ENCODE peak calls at places on chromosomes 7 and 10, in ten cellular contexts. One of them, this sample, is unnamed.
A peak's percentile ranks its signal among the peaks of the same experiment; 100 is the strongest.

GRCh38 chr10:10044959-10045764 is 972.5 kb upstream of the CELF2 start:
- DNase-seq in mammary epithelial cell: no peak
- DNase-seq in PC-3: no peak
- DNase-seq in HCT116: no peak
- DNase-seq in neural progenitor cell: no peak
- DNase-seq in K562: no peak
- DNase-seq in NT2/D1: no peak
- DNase-seq in adipocyte: no peak
- DNase-seq in fibroblast of lung: no peak
- DNase-seq in SK-N-MC: no peak
- DNase-seq in this sample: no peak

GRCh38 chr7:19470031-19470430 is 238.8 kb downstream of the POLR1F start:
- DNase-seq in HCT116: no peak
- DNase-seq in NT2/D1: no peak
- DNase-seq in neural progenitor cell: no peak
- DNase-seq in fibroblast of lung: no peak
- DNase-seq in adipocyte: peak; percentile 24
- DNase-seq in PC-3: no peak
- DNase-seq in K562: no peak
- DNase-seq in mammary epithelial cell: no peak
- DNase-seq in SK-N-MC: no peak
- DNase-seq in this sample: no peak

GRCh38 chr10:92094960-92095359 is 171.4 kb downstream of the BTAF1 start:
- DNase-seq in NT2/D1: no peak
- DNase-seq in PC-3: no peak
- DNase-seq in adipocyte: no peak
- DNase-seq in mammary epithelial cell: no peak
- DNase-seq in fibroblast of lung: no peak
- DNase-seq in K562: no peak
- DNase-seq in HCT116: no peak
- DNase-seq in neural progenitor cell: peak; percentile 3
- DNase-seq in SK-N-MC: no peak
- DNase-seq in this sample: no peak

GRCh38 chr10:6647811-6648526 is 67.9 kb upstream of the PRKCQ start:
- DNase-seq in PC-3: peak; percentile 29
- DNase-seq in SK-N-MC: no peak
- DNase-seq in K562: peak; percentile 72
- DNase-seq in adipocyte: peak; percentile 9
- DNase-seq in NT2/D1: peak; percentile 32
- DNase-seq in mammary epithelial cell: peak; percentile 43
- DNase-seq in neural progenitor cell: peak; percentile 82
- DNase-seq in fibroblast of lung: peak; percentile 14
- DNase-seq in HCT116: peak; percentile 22
- DNase-seq in this sample: peak; percentile 39

GRCh38 chr7:80294321-80294720 is 159.7 kb downstream of the GNAI1 start:
- DNase-seq in SK-N-MC: no peak
- DNase-seq in HCT116: no peak
- DNase-seq in PC-3: no peak
- DNase-seq in mammary epithelial cell: peak; percentile 27
- DNase-seq in K562: no peak
- DNase-seq in adipocyte: peak; percentile 21
- DNase-seq in fibroblast of lung: peak; percentile 66
- DNase-seq in NT2/D1: no peak
- DNase-seq in neural progenitor cell: no peak
- DNase-seq in this sample: no peak

GRCh38 chr10:78630944-78631838 is 437.6 kb upstream of the ZMIZ1 start:
- DNase-seq in adipocyte: no peak
- DNase-seq in mammary epithelial cell: no peak
- DNase-seq in PC-3: no peak
- DNase-seq in K562: no peak
- DNase-seq in SK-N-MC: no peak
- DNase-seq in fibroblast of lung: peak; percentile 84
- DNase-seq in NT2/D1: no peak
- DNase-seq in neural progenitor cell: no peak
- DNase-seq in HCT116: no peak
- DNase-seq in this sample: no peak

GRCh38 chr10:56505555-56505954 is 144.5 kb upstream of the ZWINT start:
- DNase-seq in SK-N-MC: no peak
- DNase-seq in K562: no peak
- DNase-seq in fibroblast of lung: no peak
- DNase-seq in PC-3: no peak
- DNase-seq in neural progenitor cell: no peak
- DNase-seq in mammary epithelial cell: no peak
- DNase-seq in HCT116: no peak
- DNase-seq in adipocyte: no peak
- DNase-seq in NT2/D1: no peak
- DNase-seq in this sample: no peak

GRCh38 chr10:130477360-130477759 is 341.2 kb downstream of the GLRX3 start:
- DNase-seq in NT2/D1: no peak
- DNase-seq in SK-N-MC: no peak
- DNase-seq in neural progenitor cell: no peak
- DNase-seq in HCT116: no peak
- DNase-seq in mammary epithelial cell: no peak
- DNase-seq in PC-3: no peak
- DNase-seq in K562: no peak
- DNase-seq in adipocyte: no peak
- DNase-seq in fibroblast of lung: no peak
- DNase-seq in this sample: no peak

DNA sequence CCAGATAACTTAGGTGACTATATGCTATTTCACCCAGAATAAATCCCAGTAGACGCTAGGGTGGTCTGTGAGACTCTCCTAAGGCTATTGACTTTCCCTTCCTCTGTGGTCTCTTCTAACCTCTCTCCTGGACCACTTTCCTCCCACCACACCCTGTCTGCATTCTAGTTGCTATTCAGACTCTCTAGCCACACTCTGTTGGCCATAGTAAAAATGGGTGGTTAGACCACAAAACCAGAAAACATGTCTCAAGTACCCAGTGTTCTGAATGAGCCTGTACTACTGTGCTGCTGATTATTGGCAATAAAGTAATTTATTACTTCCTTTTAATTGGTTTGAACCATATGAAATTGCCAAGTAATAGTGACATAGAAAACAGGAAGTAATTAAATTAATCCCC is 240.8 kb downstream of the KIF20B start:
- DNase-seq in PC-3: no peak
- DNase-seq in adipocyte: no peak
- DNase-seq in SK-N-MC: no peak
- DNase-seq in neural progenitor cell: no peak
- DNase-seq in K562: no peak
- DNase-seq in HCT116: no peak
- DNase-seq in fibroblast of lung: peak; percentile 50
- DNase-seq in mammary epithelial cell: peak; percentile 43
- DNase-seq in NT2/D1: no peak
- DNase-seq in this sample: no peak
- H3K4me3 ChIP-seq in PC-3: no peak overlapping the region
- H3K4me3 ChIP-seq in adipocyte: no peak overlapping the region
- H3K4me3 ChIP-seq in SK-N-MC: no peak overlapping the region
- H3K4me3 ChIP-seq in neural progenitor cell: no peak overlapping the region
- H3K4me3 ChIP-seq in K562: no peak overlapping the region
- H3K4me3 ChIP-seq in HCT116: no peak overlapping the region
- H3K4me3 ChIP-seq in fibroblast of lung: no peak overlapping the region
- H3K4me3 ChIP-seq in mammary epithelial cell: no peak overlapping the region
- H3K4me3 ChIP-seq in NT2/D1: no peak overlapping the region
- H3K4me3 ChIP-seq in this sample: no peak overlapping the region

DNA sequence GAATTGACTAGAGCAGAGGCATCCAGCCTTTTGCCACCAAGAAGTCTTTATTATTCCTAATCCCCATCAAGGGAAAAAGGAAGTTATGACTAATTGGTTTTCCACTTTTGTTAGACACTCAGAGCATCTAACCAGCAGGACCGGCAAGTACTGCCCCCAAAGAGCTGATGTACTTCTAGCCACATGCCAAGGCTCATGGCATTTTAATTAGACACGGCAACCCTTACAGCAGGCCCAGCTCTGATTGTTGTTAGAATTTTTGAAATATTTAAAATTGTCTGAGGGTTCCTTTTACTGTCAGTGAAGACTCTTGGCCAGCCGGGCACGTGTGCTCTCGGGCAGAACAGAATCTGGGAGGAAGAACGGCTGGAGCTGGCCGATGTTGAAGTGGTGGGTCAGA is 114.8 kb downstream of the SPAG6 start:
- DNase-seq in HCT116: no peak
- DNase-seq in PC-3: no peak
- DNase-seq in NT2/D1: no peak
- DNase-seq in fibroblast of lung: no peak
- DNase-seq in mammary epithelial cell: no peak
- DNase-seq in neural progenitor cell: no peak
- DNase-seq in SK-N-MC: no peak
- DNase-seq in K562: no peak
- DNase-seq in adipocyte: no peak
- DNase-seq in this sample: no peak
- H3K9ac ChIP-seq in HCT116: no peak overlapping the region
- H3K9ac ChIP-seq in PC-3: no peak overlapping the region
- H3K9ac ChIP-seq in NT2/D1: no peak overlapping the region
- H3K9ac ChIP-seq in fibroblast of lung: no peak overlapping the region
- H3K9ac ChIP-seq in mammary epithelial cell: no peak overlapping the region
- H3K9ac ChIP-seq in neural progenitor cell: no peak overlapping the region
- H3K9ac ChIP-seq in SK-N-MC: no peak overlapping the region
- H3K9ac ChIP-seq in K562: no peak overlapping the region
- H3K9ac ChIP-seq in adipocyte: no peak overlapping the region
- H3K9ac ChIP-seq in this sample: no peak overlapping the region

DNA sequence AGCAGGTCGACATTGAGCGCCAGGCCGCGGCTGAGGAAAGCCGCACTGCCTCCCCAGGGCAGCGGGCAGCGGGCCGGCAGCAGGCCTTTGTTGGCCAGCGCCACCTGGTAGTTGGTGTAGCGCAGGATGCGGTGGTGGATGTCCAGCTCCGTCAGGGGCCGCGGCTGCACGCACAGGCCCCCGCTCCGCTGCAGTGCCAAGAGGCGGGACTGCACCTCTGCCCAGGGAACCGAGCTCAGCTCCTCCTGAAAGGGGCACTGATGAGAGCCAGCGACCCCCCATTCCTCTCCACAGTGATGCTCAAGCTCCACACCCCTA is 5.2 kb downstream of the ATG9B start:
- DNase-seq in adipocyte: no peak
- DNase-seq in SK-N-MC: no peak
- DNase-seq in PC-3: no peak
- DNase-seq in mammary epithelial cell: no peak
- DNase-seq in fibroblast of lung: no peak
- DNase-seq in NT2/D1: no peak
- DNase-seq in K562: no peak
- DNase-seq in HCT116: no peak
- DNase-seq in neural progenitor cell: peak; percentile 42
- DNase-seq in this sample: no peak
- H3K4me3 ChIP-seq in adipocyte: peak overlapping the region; percentile 61
- H3K4me3 ChIP-seq in SK-N-MC: peak overlapping the region; percentile 74
- H3K4me3 ChIP-seq in PC-3: no peak overlapping the region
- H3K4me3 ChIP-seq in mammary epithelial cell: no peak overlapping the region
- H3K4me3 ChIP-seq in fibroblast of lung: no peak overlapping the region
- H3K4me3 ChIP-seq in NT2/D1: no peak overlapping the region
- H3K4me3 ChIP-seq in K562: no peak overlapping the region
- H3K4me3 ChIP-seq in HCT116: no peak overlapping the region
- H3K4me3 ChIP-seq in neural progenitor cell: no peak overlapping the region
- H3K4me3 ChIP-seq in this sample: peak overlapping the region; percentile 13

GRCh38 chr10:88389456-88389855 is 193.7 kb downstream of the RNLS start:
- DNase-seq in fibroblast of lung: peak; percentile 45
- DNase-seq in PC-3: no peak
- DNase-seq in neural progenitor cell: peak; percentile 27
- DNase-seq in adipocyte: peak; percentile 87
- DNase-seq in K562: peak; percentile 10
- DNase-seq in mammary epithelial cell: peak; percentile 30
- DNase-seq in SK-N-MC: peak; percentile 14
- DNase-seq in HCT116: no peak
- DNase-seq in NT2/D1: peak; percentile 5
- DNase-seq in this sample: peak; percentile 68
- H3K9ac ChIP-seq in fibroblast of lung: no peak overlapping the region
- H3K9ac ChIP-seq in PC-3: no peak overlapping the region
- H3K9ac ChIP-seq in neural progenitor cell: no peak overlapping the region
- H3K9ac ChIP-seq in adipocyte: peak overlapping the region; percentile 45
- H3K9ac ChIP-seq in K562: no peak overlapping the region
- H3K9ac ChIP-seq in mammary epithelial cell: no peak overlapping the region
- H3K9ac ChIP-seq in SK-N-MC: no peak overlapping the region
- H3K9ac ChIP-seq in HCT116: no peak overlapping the region
- H3K9ac ChIP-seq in NT2/D1: no peak overlapping the region
- H3K9ac ChIP-seq in this sample: no peak overlapping the region

GRCh38 chr7:1925349-1925748 is 255.3 kb downstream of the ELFN1 start:
- DNase-seq in PC-3: peak; percentile 6
- DNase-seq in adipocyte: no peak
- DNase-seq in SK-N-MC: no peak
- DNase-seq in K562: peak; percentile 34
- DNase-seq in fibroblast of lung: no peak
- DNase-seq in NT2/D1: no peak
- DNase-seq in neural progenitor cell: no peak
- DNase-seq in mammary epithelial cell: no peak
- DNase-seq in HCT116: no peak
- DNase-seq in this sample: no peak
- H3K4me3 ChIP-seq in PC-3: no peak overlapping the region
- H3K4me3 ChIP-seq in adipocyte: no peak overlapping the region
- H3K4me3 ChIP-seq in SK-N-MC: peak overlapping the region; percentile 33
- H3K4me3 ChIP-seq in K562: no peak overlapping the region
- H3K4me3 ChIP-seq in fibroblast of lung: no peak overlapping the region
- H3K4me3 ChIP-seq in NT2/D1: no peak overlapping the region
- H3K4me3 ChIP-seq in neural progenitor cell: no peak overlapping the region
- H3K4me3 ChIP-seq in mammary epithelial cell: no peak overlapping the region
- H3K4me3 ChIP-seq in HCT116: no peak overlapping the region
- H3K4me3 ChIP-seq in this sample: no peak overlapping the region

DNA sequence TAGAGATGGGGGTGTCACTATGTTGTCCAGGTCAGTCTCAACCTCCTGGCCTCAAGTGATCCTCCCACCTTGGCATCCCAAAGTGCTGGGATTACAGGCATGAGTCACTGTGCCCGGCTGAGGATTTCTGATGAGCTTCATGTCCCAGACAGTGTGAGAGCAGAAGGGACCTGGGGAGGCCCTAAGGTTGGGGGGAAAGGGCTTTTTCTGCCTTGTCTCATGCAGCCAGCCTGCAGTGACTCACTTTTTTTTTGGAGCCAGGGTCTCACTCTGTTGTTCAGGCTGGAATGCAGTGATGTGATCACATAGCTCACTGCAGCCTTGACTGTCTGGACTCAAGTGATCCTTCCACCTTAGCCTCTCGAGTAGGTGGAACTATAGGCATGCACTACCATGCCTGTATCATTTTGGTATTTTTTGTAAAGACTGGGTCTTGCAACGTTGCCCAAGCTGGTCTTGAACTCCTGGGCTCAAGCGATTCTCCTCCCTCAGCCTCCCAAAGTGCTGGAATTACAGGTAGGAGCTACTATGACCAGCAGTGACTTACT is 14.6 kb downstream of the COL26A1 start:
- DNase-seq in adipocyte: peak; percentile 28
- DNase-seq in fibroblast of lung: peak; percentile 16
- DNase-seq in HCT116: no peak
- DNase-seq in NT2/D1: no peak
- DNase-seq in mammary epithelial cell: no peak
- DNase-seq in PC-3: no peak
- DNase-seq in SK-N-MC: no peak
- DNase-seq in neural progenitor cell: no peak
- DNase-seq in K562: no peak
- DNase-seq in this sample: no peak
- H3K9ac ChIP-seq in adipocyte: no peak overlapping the region
- H3K9ac ChIP-seq in fibroblast of lung: no peak overlapping the region
- H3K9ac ChIP-seq in HCT116: no peak overlapping the region
- H3K9ac ChIP-seq in NT2/D1: no peak overlapping the region
- H3K9ac ChIP-seq in mammary epithelial cell: no peak overlapping the region
- H3K9ac ChIP-seq in PC-3: no peak overlapping the region
- H3K9ac ChIP-seq in SK-N-MC: no peak overlapping the region
- H3K9ac ChIP-seq in neural progenitor cell: no peak overlapping the region
- H3K9ac ChIP-seq in K562: no peak overlapping the region
- H3K9ac ChIP-seq in this sample: no peak overlapping the region

This sample was measured in colonic mucosa.